ENCODE peak calls at places on chromosomes 11 and 22, in five cellular contexts. B is Peyer's patch, W is vagina, F is endothelial cell of umbilical vein, Q is sigmoid colon. D is an unnamed sample.
A peak's percentile ranks its signal among the peaks of the same experiment; 100 is the strongest.

GRCh38 chr22:29670615-29671014 is 49.2 kb upstream of the CABP7 start:
- DNase-seq in F (no peak), Q (no peak), W (no peak), B (no peak), D (no peak)

GRCh38 chr11:2468363-2469240 is 23.8 kb downstream of the KCNQ1 start:
- DNase-seq in F (no peak), Q (peak; percentile 46), B (no peak), W (peak; percentile 61), D (no peak)

GRCh38 chr11:109490953-109491733 is 69.2 kb downstream of the C11orf87 start:
- DNase-seq in B (no peak), Q (no peak), F (no peak), W (no peak), D (no peak)

GRCh38 chr11:16280256-16280682 is 76.1 kb downstream of the SOX6 start:
- DNase-seq in B (no peak), Q (peak; percentile 51), F (peak; percentile 55), W (no peak), D (peak; percentile 83)

GRCh38 chr11:2741377-2742131 is 41.8 kb upstream of the KCNQ1OT1 start:
- DNase-seq in W (no peak), F (no peak), Q (peak; percentile 65), B (no peak), D (no peak)

GRCh38 chr11:120065176-120065575 is 72.7 kb downstream of the TRIM29 start:
- DNase-seq in W (peak; percentile 34), Q (no peak), B (no peak), F (no peak), D (no peak)

GRCh38 chr11:72860010-72860409 is 45.8 kb downstream of the ATG16L2 start:
- DNase-seq in W (no peak), B (no peak), F (no peak), Q (no peak), D (no peak)

GRCh38 chr22:47323518-47323917 is 561.1 kb downstream of the TBC1D22A start:
- DNase-seq in Q (no peak), W (no peak), B (no peak), F (no peak), D (no peak)

GRCh38 chr11:6530848-6531247 is 33.8 kb downstream of the DNHD1 start:
- DNase-seq in B (no peak), Q (no peak), F (no peak), W (no peak), D (no peak)

GRCh38 chr11:70804174-70804855 is 406.0 kb downstream of the CTTN start:
- DNase-seq in B (no peak), Q (no peak), W (no peak), F (no peak), D (no peak)

GRCh38 chr11:65634905-65635731 is 2.8 kb upstream of the SIPA1 start:
- DNase-seq in F (no peak), W (no peak), B (no peak), Q (no peak), D (peak; percentile 32)

GRCh38 chr11:60915250-60915914 is 1.4 kb downstream of the TMEM109 start:
- DNase-seq in B (peak; percentile 90), W (no peak), Q (peak; percentile 75), F (peak; percentile 77), D (peak; percentile 51)

GRCh38 chr11:64511966-64512365 is 79.1 kb upstream of the SLC22A12 start:
- DNase-seq in Q (no peak), B (no peak), W (no peak), F (no peak), D (no peak)

GRCh38 chr11:113840932-113841664 is 34.3 kb downstream of the USP28 start:
- DNase-seq in W (no peak), B (no peak), Q (no peak), F (no peak), D (no peak)

GRCh38 chr11:92735039-92735438 is 234.4 kb upstream of the MTNR1B start:
- DNase-seq in W (no peak), F (no peak), B (no peak), Q (no peak), D (peak; percentile 1)

GRCh38 chr11:111514216-111515031 is at the start of gene HOATZ:
- DNase-seq in W (no peak), F (no peak), Q (no peak), B (no peak), D (peak; percentile 19)

GRCh38 chr11:118572914-118573550 is 823 bp downstream of the ARCN1 start:
- DNase-seq in Q (no peak), B (no peak), F (peak; percentile 79), W (no peak), D (peak; percentile 71)

GRCh38 chr11:108436594-108436993 is 30.7 kb downstream of the C11orf65 start:
- DNase-seq in B (no peak), F (no peak), Q (no peak), W (no peak), D (no peak)

GRCh38 chr11:21072517-21072916 is 403.1 kb downstream of the NELL1 start:
- DNase-seq in W (no peak), F (no peak), Q (no peak), B (no peak), D (no peak)

GRCh38 chr22:45435544-45436139 is 22.1 kb downstream of the RIBC2 start:
- DNase-seq in Q (peak; percentile 95), W (no peak), F (peak; percentile 93), B (peak; percentile 83), D (peak; percentile 87)

GRCh38 chr22:19478086-19478392 is 954 bp downstream of the UFD1 start:
- DNase-seq in B (no peak), Q (no peak), W (no peak), F (no peak), D (no peak)

GRCh38 chr22:38397189-38398097 is 57.6 kb downstream of the KCNJ4 start:
- DNase-seq in Q (no peak), F (peak; percentile 21), W (no peak), B (peak; percentile 42), D (peak; percentile 78)
- TF ChIP-seq POLR2A in Q (no peak), F (no peak), W (no peak), B (no peak), D (no peak)

GRCh38 chr11:8593455-8593854 is 573 bp downstream of the STK33 start:
- DNase-seq in Q (no peak), B (no peak), F (no peak), W (no peak), D (no peak)

GRCh38 chr11:8596504-8597046 is 2.5 kb upstream of the STK33 start:
- DNase-seq in Q (no peak), B (no peak), F (no peak), W (no peak), D (no peak)

GRCh38 chr11:8597182-8597581 is 3.2 kb upstream of the STK33 start:
- DNase-seq in B (no peak), F (no peak), W (no peak), Q (no peak), D (no peak)

DNA sequence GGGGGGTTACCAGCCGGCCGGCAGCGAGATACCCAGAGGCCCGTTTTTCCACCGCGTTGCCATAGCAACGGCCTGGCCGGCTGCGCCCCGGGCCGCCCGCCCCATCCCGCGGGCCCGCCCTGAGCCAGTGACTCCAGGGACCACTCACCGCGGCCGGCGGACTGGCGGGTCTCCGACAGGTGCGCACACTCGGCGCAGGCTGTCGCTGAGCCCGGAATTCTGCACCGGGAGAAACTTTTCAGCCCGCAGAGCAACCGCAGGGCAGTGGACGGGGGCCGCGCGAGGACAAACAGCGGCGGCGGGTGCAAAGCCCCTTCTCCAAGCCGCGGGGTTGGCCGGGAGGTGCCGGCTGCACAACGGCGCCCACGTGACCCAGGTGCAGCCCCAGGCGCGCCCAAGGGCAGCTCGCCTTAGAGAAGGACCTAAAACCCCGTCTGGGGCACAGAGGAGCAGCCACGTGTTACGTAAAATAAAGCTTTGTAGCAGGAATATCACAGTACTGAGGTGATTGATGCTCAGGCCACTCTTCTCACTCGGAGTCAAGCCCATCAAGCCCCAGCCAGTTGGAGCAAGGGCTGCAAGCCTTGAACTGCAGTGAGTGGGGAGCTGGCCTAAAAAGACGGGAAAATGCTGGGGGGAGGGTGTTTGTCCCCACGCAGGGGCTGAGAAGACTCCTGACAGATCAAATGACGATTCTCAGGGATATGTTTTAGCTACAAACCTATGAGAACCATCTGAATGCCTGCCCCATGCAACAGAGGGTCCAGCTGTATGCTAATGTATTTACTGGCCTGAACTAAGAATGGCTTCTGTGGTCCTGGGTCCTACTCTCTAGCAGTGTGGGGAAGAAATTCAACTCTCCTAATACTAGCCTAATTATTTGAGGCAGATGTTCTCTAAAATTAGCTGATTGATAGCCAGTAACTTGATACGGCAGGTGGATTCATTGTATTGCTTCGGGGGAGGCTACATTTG is at the start of gene STK33:
- DNase-seq in W (no peak), Q (peak; percentile 71), B (peak; percentile 56), F (no peak), D (peak; percentile 10)
- TF ChIP-seq POLR2A in W (no peak), Q (no peak), B (no peak), F (no peak), D (no peak)

DNA sequence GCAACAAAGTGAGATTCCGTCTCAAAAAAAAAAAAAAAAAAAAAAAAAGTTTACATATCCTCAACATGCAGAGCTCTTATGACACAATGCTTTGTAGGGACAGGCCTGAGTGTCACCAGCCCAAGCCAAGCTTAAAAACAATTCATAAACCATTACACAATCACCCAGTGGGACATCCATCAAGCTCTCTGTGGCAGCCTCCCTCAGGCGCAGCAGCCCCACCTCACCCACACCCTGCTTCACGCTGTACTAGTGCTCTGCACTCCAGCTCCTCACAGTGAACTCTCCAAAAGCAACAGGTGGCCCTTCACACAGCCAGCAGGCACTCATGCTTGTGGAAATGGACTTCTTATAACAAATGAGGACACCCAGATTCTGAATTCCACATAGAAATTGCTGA is 3.5 kb upstream of the FOXRED2 start:
- DNase-seq in B (no peak), Q (peak; percentile 82), F (no peak), W (no peak), D (peak; percentile 28)
- TF ChIP-seq POLR2A in B (no peak), Q (no peak), F (no peak), W (no peak), D (peak; percentile 17)

GRCh38 chr22:37023743-37024338 is 4.3 kb downstream of the MPST start:
- DNase-seq in F (no peak), W (no peak), Q (no peak), B (no peak), D (no peak)

GRCh38 chr22:37021710-37022482 is 2.4 kb downstream of the MPST start:
- DNase-seq in F (peak; percentile 23), W (no peak), Q (no peak), B (peak; percentile 56), D (peak; percentile 81)

GRCh38 chr22:37024339-37025157 is 5.0 kb downstream of the MPST start:
- DNase-seq in F (no peak), W (no peak), Q (no peak), B (no peak), D (no peak)

GRCh38 chr22:37021041-37021440 is 1.5 kb downstream of the MPST start:
- DNase-seq in W (no peak), Q (no peak), B (no peak), F (no peak), D (no peak)

DNA sequence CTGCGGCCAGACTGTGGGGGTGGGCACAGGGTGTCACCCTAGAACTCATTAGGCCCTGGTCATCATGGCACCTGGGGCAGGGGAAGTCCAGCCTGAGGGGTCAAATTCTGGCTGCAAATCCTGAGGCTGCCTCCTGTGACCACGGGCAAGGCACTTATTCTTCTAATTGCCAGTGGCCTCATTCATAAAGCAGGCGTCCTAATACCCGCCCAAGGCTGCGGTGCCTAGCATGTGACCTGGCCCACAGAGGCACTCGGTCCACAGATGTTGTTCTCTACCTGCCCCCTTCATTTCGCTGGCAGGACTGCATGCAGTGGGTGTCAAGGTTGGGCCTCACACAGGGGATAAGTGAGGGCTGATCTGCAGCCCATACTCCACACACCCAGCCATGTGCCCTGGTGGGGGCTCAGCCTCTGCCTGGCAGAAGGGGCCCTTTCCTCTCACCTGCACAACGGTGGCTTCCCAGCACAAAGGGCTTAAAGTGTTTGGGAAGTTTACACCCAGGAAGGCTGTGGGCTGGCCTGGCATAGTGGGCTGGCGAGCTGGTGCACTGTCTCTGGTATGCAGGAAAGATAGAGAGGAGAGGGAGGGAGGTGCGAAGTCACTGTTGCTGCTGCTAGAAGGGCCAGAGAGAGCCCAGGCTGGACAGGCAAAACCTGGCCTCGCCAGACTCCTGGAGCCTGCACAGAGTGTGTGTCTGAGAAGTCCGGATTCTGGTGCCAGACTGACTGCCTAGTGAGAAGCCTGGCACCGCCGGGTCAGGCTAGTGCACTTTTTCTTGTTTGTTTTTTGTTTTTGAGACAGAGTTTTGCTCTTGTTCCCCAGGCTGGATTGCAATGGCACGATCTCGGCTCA is 3.2 kb downstream of the MPST start:
- DNase-seq in F (no peak), W (no peak), Q (no peak), B (no peak), D (no peak)
- TF ChIP-seq POLR2A in F (no peak), W (no peak), Q (no peak), B (no peak), D (no peak)